ENCODE peak calls at places on chromosomes 7 and 10, in four cellular contexts. X, C, S and B are unnamed samples.
A peak's percentile ranks its signal among the peaks of the same experiment; 100 is the strongest.

GRCh38 chr7:152459724-152460251 is 24.0 kb upstream of the KMT2C start:
- DNase-seq in S (no peak), C (no peak), X (no peak), B (peak; percentile 41)

GRCh38 chr7:42959549-42959948 is 27.4 kb downstream of the MRPL32 start:
- DNase-seq in S (no peak), X (no peak), C (no peak), B (no peak)

GRCh38 chr7:140767418-140767817 is 70.9 kb downstream of the NDUFB2 start:
- DNase-seq in C (no peak), X (no peak), S (no peak), B (no peak)

GRCh38 chr10:29257784-29258135 is 31.1 kb upstream of the LYZL1 start:
- DNase-seq in C (no peak), S (no peak), X (no peak), B (no peak)

GRCh38 chr7:142854505-142855400 is at the start of gene EPHB6:
- DNase-seq in C (peak; percentile 71), S (peak; percentile 27), X (no peak), B (peak; percentile 61)

GRCh38 chr7:473211-473734 is 46.4 kb downstream of the PDGFA start:
- DNase-seq in X (no peak), S (no peak), C (no peak), B (no peak)

GRCh38 chr7:122622682-122623081 is 76.2 kb downstream of the RNF133 start:
- DNase-seq in C (no peak), S (no peak), X (no peak), B (no peak)

GRCh38 chr7:120951826-120952225 is 1.2 kb downstream of the ING3 start:
- DNase-seq in S (no peak), C (no peak), X (no peak), B (no peak)

GRCh38 chr7:130988443-130988842 is 254.4 kb upstream of the KLF14 start:
- DNase-seq in X (no peak), C (no peak), S (no peak), B (no peak)

GRCh38 chr7:112395411-112395810 is 54.8 kb upstream of the IFRD1 start:
- DNase-seq in S (no peak), C (no peak), X (no peak), B (no peak)

GRCh38 chr7:158247758-158248487 is 339.7 kb downstream of the PTPRN2 start:
- DNase-seq in X (no peak), C (no peak), S (no peak), B (no peak)

GRCh38 chr7:113731571-113731970 is 187.2 kb downstream of the PPP1R3A start:
- DNase-seq in C (no peak), S (no peak), X (no peak), B (peak; percentile 7)

GRCh38 chr10:108840944-108841343 is 1082.4 kb downstream of the XPNPEP1 start:
- DNase-seq in X (no peak), S (no peak), C (no peak), B (no peak)

GRCh38 chr10:84820121-84820520 is 491.7 kb downstream of the CCSER2 start:
- DNase-seq in S (no peak), X (no peak), C (peak; percentile 19), B (peak; percentile 21)

GRCh38 chr10:3477683-3478082 is 305.1 kb upstream of the PITRM1 start:
- DNase-seq in C (no peak), S (no peak), X (no peak), B (peak; percentile 95)